ENCODE peak calls at places on chromosome 12, in seven cellular contexts. X, D, Z, A, H, W and N are unnamed samples.

GRCh38 chr12:67989184-67989965 is at the start of gene IFNG-AS1:
- DNase-seq in D (no peak), W (no peak), X (no peak), A (no peak), Z (no peak), H (no peak), N (no peak)

GRCh38 chr12:54044425-54045093 is 9.1 kb upstream of the HOXC4 start:
- DNase-seq in D (no peak), H (no peak), W (no peak), A (no peak), X (no peak), Z (no peak), N (no peak)

GRCh38 chr12:46265734-46266133 is 3.1 kb downstream of the SLC38A1 start:
- DNase-seq in W (no peak), Z (no peak), H (no peak), D (no peak), A (no peak), X (no peak), N (no peak)

GRCh38 chr12:92988622-92989130 is 59.6 kb upstream of the EEA1 start:
- DNase-seq in H (no peak), Z (no peak), A (no peak), W (no peak), D (no peak), X (no peak), N (no peak)

GRCh38 chr12:51904951-51905471 is 2.3 kb upstream of the ACVRL1 start:
- DNase-seq in X (no peak), Z (peak), D (peak), W (peak), H (no peak), A (no peak), N (no peak)

GRCh38 chr12:52243774-52244614 is 11.0 kb downstream of the KRT7 start:
- DNase-seq in W (peak), D (peak), X (no peak), Z (peak), A (peak), H (peak), N (peak)

GRCh38 chr12:52061470-52062166 is 8.2 kb upstream of the ATG101 start:
- DNase-seq in W (no peak), X (no peak), D (no peak), Z (no peak), A (no peak), H (no peak), N (peak)

GRCh38 chr12:110966081-110966760 is 45.8 kb upstream of the MYL2 start:
- DNase-seq in H (no peak), X (no peak), W (no peak), D (no peak), A (no peak), Z (peak), N (no peak)

GRCh38 chr12:124392991-124393790 is 98.3 kb downstream of the RFLNA start:
- DNase-seq in W (peak), A (peak), Z (peak), D (peak), X (no peak), H (peak), N (peak)

GRCh38 chr12:6914246-6914947 is at the start of gene ENO2:
- DNase-seq in W (peak), Z (peak), D (peak), X (peak), H (peak), A (peak), N (peak)

GRCh38 chr12:71183018-71183417 is 25.2 kb upstream of the TSPAN8 start:
- DNase-seq in X (no peak), Z (peak), A (peak), H (peak), W (no peak), D (no peak), N (peak)

GRCh38 chr12:108724054-108724889 is 7.0 kb downstream of the CORO1C start:
- DNase-seq in A (peak), X (no peak), W (no peak), D (peak), Z (no peak), H (peak), N (no peak)

GRCh38 chr12:89702503-89702902 is 6.1 kb downstream of the ATP2B1 start:
- DNase-seq in D (no peak), H (peak), W (no peak), Z (no peak), A (no peak), X (no peak), N (no peak)

GRCh38 chr12:10363922-10364838 is 25.7 kb downstream of the KLRK1 start:
- DNase-seq in H (peak), Z (peak), A (peak), X (peak), D (peak), W (peak), N (no peak)

GRCh38 chr12:13124661-13125505 is 21.4 kb upstream of the GSG1 start:
- DNase-seq in X (peak), H (peak), A (peak), Z (peak), W (no peak), D (peak), N (no peak)

GRCh38 chr12:15608931-15609330 is 180.3 kb downstream of the EPS8 start:
- DNase-seq in Z (no peak), D (no peak), A (peak), W (no peak), X (no peak), H (no peak), N (no peak)

GRCh38 chr12:52175411-52176350 is 16.1 kb downstream of the KRT80 start:
- DNase-seq in H (no peak), W (no peak), Z (peak), A (peak), X (no peak), D (no peak), N (no peak)

GRCh38 chr12:3446235-3446634 is 44.8 kb upstream of the PRMT8 start:
- DNase-seq in A (no peak), D (no peak), H (no peak), X (no peak), Z (no peak), W (no peak), N (no peak)

DNA sequence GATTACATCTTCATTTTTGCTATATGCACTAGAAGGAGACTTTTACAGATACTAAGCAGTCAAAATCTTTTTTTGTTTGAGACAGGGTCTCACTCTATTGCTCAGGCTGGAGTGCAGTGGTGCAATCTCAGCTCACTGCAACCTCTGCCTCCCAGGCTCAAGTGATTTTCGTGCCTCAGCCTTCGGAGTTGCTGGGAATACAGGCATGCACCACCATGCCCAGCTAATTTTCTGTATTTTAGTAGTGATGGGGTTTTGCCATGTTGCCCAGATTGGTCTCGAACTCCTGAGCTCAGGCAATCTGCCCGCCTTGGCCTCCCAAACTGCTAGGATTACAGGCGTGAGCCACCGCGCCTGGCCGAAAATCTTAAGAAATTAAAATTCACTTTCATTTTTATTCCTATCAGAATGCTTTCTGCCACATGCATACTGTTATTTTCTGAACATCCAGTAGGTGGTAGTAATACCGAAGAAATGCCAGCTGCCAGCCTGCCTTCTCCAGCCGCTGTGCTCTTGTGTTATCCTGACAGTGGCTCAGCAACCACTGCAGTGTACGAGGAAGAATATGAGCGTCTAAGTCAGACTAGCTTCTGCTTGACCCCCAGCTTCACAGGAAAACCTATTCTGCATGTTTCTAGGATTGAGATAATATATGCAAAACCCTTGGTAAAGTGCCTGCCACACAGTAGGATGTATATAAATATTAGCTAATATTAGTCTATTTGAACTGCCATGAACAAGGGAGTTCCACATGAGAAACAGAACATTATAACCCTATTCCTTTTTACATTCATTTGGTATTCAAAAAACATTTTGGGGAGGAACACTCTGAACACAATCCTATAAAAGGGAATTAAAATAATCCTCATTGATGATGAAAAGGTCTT is 54.2 kb downstream of the RPAP3 start:
- DNase-seq in D (peak), H (peak), A (peak), W (peak), Z (peak), X (peak), N (peak)
- TF ChIP-seq CTCF in D (peak), H (peak), A (peak), W (peak), Z (peak), X (peak), N (peak)

GRCh38 chr12:14365294-14366210 is at the start of gene ATF7IP:
- DNase-seq in D (peak), Z (peak), H (peak), W (peak), X (peak), A (peak), N (peak)
- TF ChIP-seq CTCF in D (peak), Z (peak), H (peak), W (no peak), X (no peak), A (peak), N (no peak)

GRCh38 chr12:90741611-90742010 is 213.4 kb downstream of the CCER1 start:
- DNase-seq in Z (no peak), H (no peak), D (no peak), A (no peak), X (no peak), W (no peak), N (no peak)
- TF ChIP-seq CTCF in Z (no peak), H (no peak), D (no peak), A (no peak), X (no peak), W (no peak), N (no peak)

GRCh38 chr12:43349863-43350262 is 202.1 kb downstream of the ADAMTS20 start:
- DNase-seq in A (no peak), X (no peak), H (peak), Z (peak), D (no peak), W (no peak), N (no peak)
- TF ChIP-seq CTCF in A (peak), X (peak), H (peak), Z (peak), D (peak), W (no peak), N (no peak)

GRCh38 chr12:95411466-95411865 is 62.5 kb upstream of the METAP2 start:
- DNase-seq in A (no peak), H (no peak), X (no peak), D (no peak), Z (no peak), W (no peak), N (no peak)
- TF ChIP-seq CTCF in A (no peak), H (no peak), X (no peak), D (no peak), Z (no peak), W (no peak), N (no peak)

DNA sequence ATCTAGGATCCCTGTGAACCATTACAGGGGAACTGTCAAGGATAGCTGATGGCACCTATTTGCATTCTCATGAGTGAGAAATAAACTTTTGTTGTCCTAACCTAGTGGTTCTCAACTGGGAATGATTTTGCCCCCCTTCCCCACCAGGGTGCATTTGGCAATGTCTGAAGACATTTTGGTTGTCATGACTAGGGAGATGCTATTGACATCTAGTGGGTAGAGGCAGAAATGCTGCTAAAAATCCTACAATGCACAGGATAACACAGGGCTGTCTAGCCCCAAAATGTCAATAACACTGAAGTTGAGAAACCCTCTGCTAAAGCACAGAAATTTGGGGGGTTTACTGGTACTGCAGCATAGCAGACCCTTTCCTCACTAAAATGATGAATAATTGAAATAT is 140.9 kb upstream of the SRRM4 start:
- DNase-seq in X (peak), Z (no peak), H (peak), W (no peak), D (no peak), A (no peak), N (no peak)
- TF ChIP-seq CTCF in X (peak), Z (no peak), H (peak), W (no peak), D (peak), A (no peak), N (no peak)